ENCODE peak calls at places on chromosomes 7 and 10, in ten cellular contexts. One of them, this sample, is unnamed.

GRCh38 chr10:12048547-12048946 is 5.9 kb upstream of the UPF2 start:
- DNase-seq in IMR-90: no peak
- DNase-seq in fibroblast of the aortic adventitia: no peak
- DNase-seq in HAP-1: no peak
- DNase-seq in CD8-positive, alpha-beta T cell: no peak
- DNase-seq in CD4-positive, CD25-positive, alpha-beta regulatory T cell: no peak
- DNase-seq in lower leg skin: no peak
- DNase-seq in GM23248: no peak
- DNase-seq in bronchial epithelial cell: no peak
- DNase-seq in H7: no peak
- DNase-seq in this sample: no peak

GRCh38 chr7:102063736-102064135 is 222.9 kb upstream of the SH2B2 start:
- DNase-seq in CD4-positive, CD25-positive, alpha-beta regulatory T cell: no peak
- DNase-seq in H7: peak; percentile 70
- DNase-seq in bronchial epithelial cell: peak; percentile 97
- DNase-seq in CD8-positive, alpha-beta T cell: no peak
- DNase-seq in IMR-90: peak; percentile 68
- DNase-seq in GM23248: peak; percentile 55
- DNase-seq in lower leg skin: no peak
- DNase-seq in fibroblast of the aortic adventitia: peak; percentile 47
- DNase-seq in HAP-1: no peak
- DNase-seq in this sample: no peak

GRCh38 chr7:129684777-129685176 is 73.3 kb downstream of the NRF1 start:
- DNase-seq in fibroblast of the aortic adventitia: peak; percentile 18
- DNase-seq in CD4-positive, CD25-positive, alpha-beta regulatory T cell: no peak
- DNase-seq in GM23248: no peak
- DNase-seq in lower leg skin: no peak
- DNase-seq in H7: peak; percentile 39
- DNase-seq in HAP-1: no peak
- DNase-seq in bronchial epithelial cell: no peak
- DNase-seq in IMR-90: no peak
- DNase-seq in CD8-positive, alpha-beta T cell: no peak
- DNase-seq in this sample: no peak

GRCh38 chr10:128173383-128173782 is 47.2 kb upstream of the MKI67 start:
- DNase-seq in CD4-positive, CD25-positive, alpha-beta regulatory T cell: no peak
- DNase-seq in fibroblast of the aortic adventitia: peak; percentile 33
- DNase-seq in IMR-90: no peak
- DNase-seq in CD8-positive, alpha-beta T cell: no peak
- DNase-seq in lower leg skin: no peak
- DNase-seq in bronchial epithelial cell: peak; percentile 47
- DNase-seq in HAP-1: no peak
- DNase-seq in H7: no peak
- DNase-seq in GM23248: peak; percentile 14
- DNase-seq in this sample: no peak

GRCh38 chr10:49750546-49750945 is 11.6 kb downstream of the OGDHL start:
- DNase-seq in HAP-1: no peak
- DNase-seq in CD8-positive, alpha-beta T cell: no peak
- DNase-seq in lower leg skin: peak; percentile 75
- DNase-seq in bronchial epithelial cell: no peak
- DNase-seq in IMR-90: no peak
- DNase-seq in GM23248: no peak
- DNase-seq in fibroblast of the aortic adventitia: no peak
- DNase-seq in CD4-positive, CD25-positive, alpha-beta regulatory T cell: no peak
- DNase-seq in H7: peak; percentile 30
- DNase-seq in this sample: no peak

GRCh38 chr7:143426479-143427142 is 16.6 kb upstream of the TAS2R60 start:
- DNase-seq in GM23248: no peak
- DNase-seq in HAP-1: no peak
- DNase-seq in CD8-positive, alpha-beta T cell: no peak
- DNase-seq in CD4-positive, CD25-positive, alpha-beta regulatory T cell: no peak
- DNase-seq in bronchial epithelial cell: no peak
- DNase-seq in IMR-90: no peak
- DNase-seq in H7: no peak
- DNase-seq in lower leg skin: no peak
- DNase-seq in fibroblast of the aortic adventitia: no peak
- DNase-seq in this sample: no peak

GRCh38 chr7:91759205-91759863 is 121.2 kb downstream of the MTERF1 start:
- DNase-seq in CD4-positive, CD25-positive, alpha-beta regulatory T cell: no peak
- DNase-seq in fibroblast of the aortic adventitia: peak; percentile 32
- DNase-seq in HAP-1: no peak
- DNase-seq in GM23248: peak; percentile 38
- DNase-seq in CD8-positive, alpha-beta T cell: no peak
- DNase-seq in lower leg skin: no peak
- DNase-seq in IMR-90: no peak
- DNase-seq in bronchial epithelial cell: peak; percentile 89
- DNase-seq in H7: no peak
- DNase-seq in this sample: no peak

GRCh38 chr10:126729314-126729871 is 58.9 kb upstream of the C10orf90 start:
- DNase-seq in HAP-1: no peak
- DNase-seq in bronchial epithelial cell: no peak
- DNase-seq in GM23248: no peak
- DNase-seq in lower leg skin: no peak
- DNase-seq in IMR-90: no peak
- DNase-seq in CD4-positive, CD25-positive, alpha-beta regulatory T cell: no peak
- DNase-seq in fibroblast of the aortic adventitia: no peak
- DNase-seq in H7: no peak
- DNase-seq in CD8-positive, alpha-beta T cell: no peak
- DNase-seq in this sample: no peak

DNA sequence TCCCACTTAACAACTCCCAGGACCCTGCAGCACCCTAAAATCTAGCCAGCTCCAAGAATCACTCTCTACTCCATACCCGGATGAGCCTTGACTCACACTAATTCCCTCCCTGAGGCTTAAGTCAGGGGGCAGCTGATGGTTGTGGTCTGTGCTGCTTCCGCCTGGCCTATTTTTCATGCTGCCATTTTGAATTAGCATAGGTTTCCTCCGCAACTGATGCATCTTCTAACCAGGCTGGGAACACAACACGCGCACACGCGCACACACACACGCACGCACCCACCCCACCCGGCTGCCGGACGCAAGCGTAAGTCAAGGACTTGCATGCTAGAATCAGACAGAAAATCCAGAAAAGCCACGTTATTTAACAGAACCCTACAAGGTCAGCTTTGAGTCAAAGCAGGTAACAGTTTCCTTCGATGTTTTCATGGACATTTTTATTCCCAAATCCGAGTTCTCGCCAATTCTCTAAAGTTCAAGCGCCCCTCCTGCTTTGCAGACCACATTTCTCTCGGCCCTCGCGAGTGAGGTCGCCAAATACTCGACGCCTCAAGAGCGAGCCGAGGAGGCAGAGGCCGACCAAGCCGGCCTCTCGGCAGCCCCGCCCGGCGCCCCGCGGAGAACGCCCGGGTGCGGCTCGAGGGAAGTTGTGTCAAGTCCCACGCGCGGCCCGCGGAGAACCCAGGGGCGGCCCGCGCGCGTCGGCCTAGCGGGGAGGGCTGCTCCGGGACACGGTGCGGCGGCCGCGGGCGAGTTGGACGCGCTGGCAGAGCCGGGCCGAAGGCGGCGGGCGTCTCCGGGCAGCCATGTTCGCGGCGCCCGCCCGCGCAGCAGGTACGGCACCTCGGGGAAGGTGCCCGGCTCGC is 977 bp downstream of the SCRN1 start:
- DNase-seq in CD8-positive, alpha-beta T cell: peak; percentile 63
- DNase-seq in H7: peak; percentile 77
- DNase-seq in GM23248: peak; percentile 72
- DNase-seq in lower leg skin: no peak
- DNase-seq in IMR-90: peak; percentile 73
- DNase-seq in CD4-positive, CD25-positive, alpha-beta regulatory T cell: peak; percentile 6
- DNase-seq in bronchial epithelial cell: peak; percentile 34
- DNase-seq in fibroblast of the aortic adventitia: peak; percentile 76
- DNase-seq in HAP-1: peak; percentile 70
- DNase-seq in this sample: no peak
- H3K4me3 ChIP-seq in CD8-positive, alpha-beta T cell: peak overlapping the region; percentile 70
- H3K4me3 ChIP-seq in H7: peak overlapping the region; percentile 99
- H3K4me3 ChIP-seq in GM23248: peak overlapping the region; percentile 92
- H3K4me3 ChIP-seq in lower leg skin: peak overlapping the region; percentile 93
- H3K4me3 ChIP-seq in IMR-90: peak overlapping the region; percentile 99
- H3K4me3 ChIP-seq in CD4-positive, CD25-positive, alpha-beta regulatory T cell: peak overlapping the region; percentile 30
- H3K4me3 ChIP-seq in bronchial epithelial cell: peak overlapping the region; percentile 91
- H3K4me3 ChIP-seq in fibroblast of the aortic adventitia: peak overlapping the region; percentile 78
- H3K4me3 ChIP-seq in HAP-1: peak overlapping the region; percentile 92
- H3K4me3 ChIP-seq in this sample: peak overlapping the region; percentile 72

GRCh38 chr10:77636967-77637473 is 588 bp downstream of the KCNMA1 start:
- DNase-seq in lower leg skin: no peak
- DNase-seq in H7: peak; percentile 77
- DNase-seq in GM23248: peak; percentile 48
- DNase-seq in fibroblast of the aortic adventitia: no peak
- DNase-seq in bronchial epithelial cell: no peak
- DNase-seq in CD4-positive, CD25-positive, alpha-beta regulatory T cell: no peak
- DNase-seq in HAP-1: no peak
- DNase-seq in IMR-90: no peak
- DNase-seq in CD8-positive, alpha-beta T cell: no peak
- DNase-seq in this sample: no peak

GRCh38 chr10:77637474-77637985 is at the start of gene KCNMA1:
- DNase-seq in lower leg skin: no peak
- DNase-seq in IMR-90: no peak
- DNase-seq in GM23248: peak; percentile 61
- DNase-seq in fibroblast of the aortic adventitia: no peak
- DNase-seq in H7: peak; percentile 93
- DNase-seq in HAP-1: no peak
- DNase-seq in bronchial epithelial cell: no peak
- DNase-seq in CD4-positive, CD25-positive, alpha-beta regulatory T cell: no peak
- DNase-seq in CD8-positive, alpha-beta T cell: no peak
- DNase-seq in this sample: no peak

GRCh38 chr10:77636286-77636966 is 1.2 kb downstream of the KCNMA1 start:
- DNase-seq in HAP-1: no peak
- DNase-seq in GM23248: peak; percentile 47
- DNase-seq in IMR-90: no peak
- DNase-seq in lower leg skin: no peak
- DNase-seq in CD8-positive, alpha-beta T cell: no peak
- DNase-seq in H7: peak; percentile 68
- DNase-seq in CD4-positive, CD25-positive, alpha-beta regulatory T cell: no peak
- DNase-seq in bronchial epithelial cell: no peak
- DNase-seq in fibroblast of the aortic adventitia: no peak
- DNase-seq in this sample: no peak

GRCh38 chr10:77634939-77635338 is 2.7 kb downstream of the KCNMA1 start:
- DNase-seq in GM23248: no peak
- DNase-seq in fibroblast of the aortic adventitia: no peak
- DNase-seq in lower leg skin: no peak
- DNase-seq in H7: no peak
- DNase-seq in HAP-1: no peak
- DNase-seq in bronchial epithelial cell: no peak
- DNase-seq in IMR-90: no peak
- DNase-seq in CD8-positive, alpha-beta T cell: no peak
- DNase-seq in CD4-positive, CD25-positive, alpha-beta regulatory T cell: no peak
- DNase-seq in this sample: no peak

DNA sequence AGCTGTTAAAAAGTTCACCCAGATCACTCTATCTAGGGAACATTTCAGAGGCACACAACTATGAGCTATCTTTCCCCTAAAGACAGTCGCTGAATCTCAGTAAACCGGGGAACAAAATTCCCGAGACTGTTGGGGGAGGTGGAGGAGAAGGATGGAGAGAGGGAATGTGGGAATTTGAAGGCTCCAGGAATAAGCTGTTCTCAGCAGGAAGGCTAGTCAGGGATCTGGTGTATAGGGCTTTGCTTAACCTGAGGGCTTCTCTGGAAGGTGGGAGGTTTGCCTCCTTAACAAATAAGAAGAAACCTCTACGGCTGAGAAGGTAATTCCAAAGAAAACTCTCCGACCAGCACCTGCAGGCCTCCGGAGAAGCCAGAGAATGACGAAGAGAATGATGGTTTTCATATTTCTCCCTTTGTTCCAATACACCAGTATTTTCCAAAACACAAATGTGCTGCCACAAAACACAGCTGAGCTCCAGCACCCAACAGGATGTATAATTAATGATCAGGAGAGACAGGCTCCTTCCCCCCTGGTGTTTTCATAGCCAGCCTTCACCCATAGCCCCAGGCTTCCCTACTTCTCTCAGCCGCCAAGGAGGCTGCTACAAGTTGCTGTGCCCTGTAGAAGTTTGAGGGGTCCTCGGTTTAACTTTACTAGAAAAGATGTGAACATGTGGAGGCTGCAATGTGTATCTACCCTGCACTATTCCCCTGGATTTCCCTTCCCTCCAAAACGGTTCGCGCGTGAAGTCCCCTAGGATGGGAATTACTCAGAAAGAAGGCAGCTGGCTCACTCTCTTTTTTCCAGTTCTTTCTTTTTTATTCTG is 2.0 kb downstream of the KCNMA1 start:
- DNase-seq in fibroblast of the aortic adventitia: no peak
- DNase-seq in IMR-90: no peak
- DNase-seq in CD8-positive, alpha-beta T cell: no peak
- DNase-seq in H7: peak; percentile 65
- DNase-seq in lower leg skin: no peak
- DNase-seq in GM23248: no peak
- DNase-seq in CD4-positive, CD25-positive, alpha-beta regulatory T cell: no peak
- DNase-seq in bronchial epithelial cell: no peak
- DNase-seq in HAP-1: no peak
- DNase-seq in this sample: no peak
- H3K4me3 ChIP-seq in fibroblast of the aortic adventitia: peak overlapping the region; percentile 80
- H3K4me3 ChIP-seq in IMR-90: no peak overlapping the region
- H3K4me3 ChIP-seq in CD8-positive, alpha-beta T cell: no peak overlapping the region
- H3K4me3 ChIP-seq in H7: peak overlapping the region; percentile 65
- H3K4me3 ChIP-seq in lower leg skin: no peak overlapping the region
- H3K4me3 ChIP-seq in GM23248: peak overlapping the region; percentile 93
- H3K4me3 ChIP-seq in CD4-positive, CD25-positive, alpha-beta regulatory T cell: no peak overlapping the region
- H3K4me3 ChIP-seq in bronchial epithelial cell: peak overlapping the region; percentile 71
- H3K4me3 ChIP-seq in HAP-1: no peak overlapping the region
- H3K4me3 ChIP-seq in this sample: no peak overlapping the region

DNA sequence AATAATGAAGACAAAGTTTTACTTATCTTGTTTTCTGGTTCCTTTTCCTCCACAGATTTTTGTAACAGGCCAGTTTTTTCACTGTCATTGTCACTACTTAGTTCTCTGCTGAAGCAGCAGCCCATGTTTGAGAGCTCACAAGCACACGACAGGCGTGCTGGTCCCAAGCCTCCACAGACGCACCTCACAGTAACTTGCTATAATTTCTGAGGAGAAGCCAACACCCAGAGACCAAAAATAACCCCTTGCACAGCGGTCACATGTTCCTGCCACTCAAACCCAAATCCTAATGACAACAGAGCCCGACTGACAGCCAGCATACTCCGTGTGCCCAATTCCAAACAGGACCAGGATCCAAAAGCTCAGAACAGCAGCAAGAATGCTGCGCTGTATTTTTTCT is 58.5 kb downstream of the LARP4B start:
- DNase-seq in HAP-1: no peak
- DNase-seq in CD8-positive, alpha-beta T cell: no peak
- DNase-seq in fibroblast of the aortic adventitia: no peak
- DNase-seq in GM23248: no peak
- DNase-seq in lower leg skin: no peak
- DNase-seq in CD4-positive, CD25-positive, alpha-beta regulatory T cell: no peak
- DNase-seq in bronchial epithelial cell: no peak
- DNase-seq in IMR-90: no peak
- DNase-seq in H7: no peak
- DNase-seq in this sample: no peak
- H3K4me3 ChIP-seq in HAP-1: no peak overlapping the region
- H3K4me3 ChIP-seq in CD8-positive, alpha-beta T cell: no peak overlapping the region
- H3K4me3 ChIP-seq in fibroblast of the aortic adventitia: no peak overlapping the region
- H3K4me3 ChIP-seq in GM23248: no peak overlapping the region
- H3K4me3 ChIP-seq in lower leg skin: no peak overlapping the region
- H3K4me3 ChIP-seq in CD4-positive, CD25-positive, alpha-beta regulatory T cell: no peak overlapping the region
- H3K4me3 ChIP-seq in bronchial epithelial cell: no peak overlapping the region
- H3K4me3 ChIP-seq in IMR-90: no peak overlapping the region
- H3K4me3 ChIP-seq in H7: no peak overlapping the region
- H3K4me3 ChIP-seq in this sample: no peak overlapping the region

DNA sequence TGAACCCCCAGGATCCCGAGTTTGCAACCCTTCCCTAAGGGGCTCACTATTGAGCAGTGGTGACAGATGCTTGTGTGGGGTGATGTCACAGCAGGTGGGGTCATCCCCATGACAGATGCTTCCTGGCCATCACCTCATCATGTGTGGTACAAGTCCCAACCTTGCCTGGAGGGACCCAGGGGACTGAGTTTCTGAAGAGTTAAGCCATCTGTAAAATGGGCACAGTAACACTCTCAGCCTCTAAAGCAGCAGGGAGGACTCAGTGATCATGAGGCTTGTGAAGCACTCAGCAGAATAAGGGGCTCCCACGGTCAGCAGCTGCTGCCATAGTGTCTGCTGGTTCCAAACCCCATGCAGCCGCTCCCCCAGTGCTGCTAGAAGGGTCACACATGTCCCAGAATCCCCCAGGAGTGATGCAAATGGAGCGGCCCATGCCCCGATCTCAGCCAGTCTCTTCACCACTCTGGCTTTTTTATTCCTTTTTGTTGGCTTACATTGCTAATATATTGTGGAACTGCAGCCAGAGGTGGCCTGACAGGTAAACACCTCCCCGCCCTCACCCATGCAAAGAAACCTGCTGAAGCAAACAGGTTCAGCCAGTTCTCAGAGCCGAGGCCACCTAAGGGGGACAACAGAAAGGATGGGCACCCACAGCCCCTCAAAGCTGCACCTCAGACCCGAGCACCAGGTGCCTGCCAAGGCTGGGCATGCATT is 102.1 kb upstream of the PDGFA start:
- DNase-seq in IMR-90: no peak
- DNase-seq in HAP-1: no peak
- DNase-seq in H7: peak; percentile 65
- DNase-seq in GM23248: no peak
- DNase-seq in fibroblast of the aortic adventitia: no peak
- DNase-seq in bronchial epithelial cell: no peak
- DNase-seq in CD8-positive, alpha-beta T cell: no peak
- DNase-seq in CD4-positive, CD25-positive, alpha-beta regulatory T cell: no peak
- DNase-seq in lower leg skin: no peak
- DNase-seq in this sample: no peak
- H3K4me3 ChIP-seq in IMR-90: no peak overlapping the region
- H3K4me3 ChIP-seq in HAP-1: no peak overlapping the region
- H3K4me3 ChIP-seq in H7: no peak overlapping the region
- H3K4me3 ChIP-seq in GM23248: no peak overlapping the region
- H3K4me3 ChIP-seq in fibroblast of the aortic adventitia: no peak overlapping the region
- H3K4me3 ChIP-seq in bronchial epithelial cell: no peak overlapping the region
- H3K4me3 ChIP-seq in CD8-positive, alpha-beta T cell: no peak overlapping the region
- H3K4me3 ChIP-seq in CD4-positive, CD25-positive, alpha-beta regulatory T cell: no peak overlapping the region
- H3K4me3 ChIP-seq in lower leg skin: no peak overlapping the region
- H3K4me3 ChIP-seq in this sample: no peak overlapping the region

This sample was measured in Jurkat, Clone E6-1.